ENCODE peak calls at places on chromosomes 13 and 19, in nine cellular contexts. One of them, this sample, is unnamed.

GRCh38 chr13:44921931-44922758 is 67.1 kb downstream of the NUFIP1 start:
- DNase-seq in K562: no peak
- DNase-seq in transverse colon: peak
- DNase-seq in adrenal gland: peak
- DNase-seq in Peyer's patch: no peak
- DNase-seq in tibial nerve: peak
- DNase-seq in stomach: peak
- DNase-seq in IMR-90: peak
- DNase-seq in sigmoid colon: peak
- DNase-seq in this sample: no peak

GRCh38 chr13:50685491-50685890 is 158.0 kb downstream of the DLEU7 start:
- DNase-seq in K562: peak
- DNase-seq in transverse colon: peak
- DNase-seq in adrenal gland: peak
- DNase-seq in Peyer's patch: peak
- DNase-seq in tibial nerve: peak
- DNase-seq in stomach: peak
- DNase-seq in IMR-90: no peak
- DNase-seq in sigmoid colon: peak
- DNase-seq in this sample: peak

GRCh38 chr19:29172302-29172701 is 40.6 kb downstream of the UQCRFS1 start:
- DNase-seq in K562: no peak
- DNase-seq in transverse colon: no peak
- DNase-seq in adrenal gland: no peak
- DNase-seq in Peyer's patch: no peak
- DNase-seq in tibial nerve: no peak
- DNase-seq in stomach: no peak
- DNase-seq in IMR-90: no peak
- DNase-seq in sigmoid colon: no peak
- DNase-seq in this sample: no peak

GRCh38 chr13:57946361-57946760 is 314.8 kb downstream of the PCDH17 start:
- DNase-seq in K562: no peak
- DNase-seq in transverse colon: no peak
- DNase-seq in adrenal gland: no peak
- DNase-seq in Peyer's patch: no peak
- DNase-seq in tibial nerve: no peak
- DNase-seq in stomach: no peak
- DNase-seq in IMR-90: no peak
- DNase-seq in sigmoid colon: no peak
- DNase-seq in this sample: no peak

GRCh38 chr13:94073006-94073744 is 406.3 kb downstream of the DCT start:
- DNase-seq in K562: no peak
- DNase-seq in transverse colon: no peak
- DNase-seq in adrenal gland: no peak
- DNase-seq in Peyer's patch: no peak
- DNase-seq in tibial nerve: no peak
- DNase-seq in stomach: no peak
- DNase-seq in IMR-90: peak
- DNase-seq in sigmoid colon: no peak
- DNase-seq in this sample: no peak

GRCh38 chr19:10756791-10757190 is 38.9 kb downstream of the DNM2 start:
- DNase-seq in K562: no peak
- DNase-seq in transverse colon: no peak
- DNase-seq in adrenal gland: no peak
- DNase-seq in Peyer's patch: no peak
- DNase-seq in tibial nerve: no peak
- DNase-seq in stomach: no peak
- DNase-seq in IMR-90: no peak
- DNase-seq in sigmoid colon: no peak
- DNase-seq in this sample: no peak

GRCh38 chr19:29216021-29216420 is 3.1 kb upstream of the UQCRFS1 start:
- DNase-seq in K562: no peak
- DNase-seq in transverse colon: no peak
- DNase-seq in adrenal gland: no peak
- DNase-seq in Peyer's patch: no peak
- DNase-seq in tibial nerve: no peak
- DNase-seq in stomach: no peak
- DNase-seq in IMR-90: no peak
- DNase-seq in sigmoid colon: no peak
- DNase-seq in this sample: no peak

GRCh38 chr19:51681286-51681956 is 11.7 kb upstream of the SPACA6 start:
- DNase-seq in K562: no peak
- DNase-seq in transverse colon: no peak
- DNase-seq in adrenal gland: no peak
- DNase-seq in Peyer's patch: no peak
- DNase-seq in tibial nerve: no peak
- DNase-seq in stomach: no peak
- DNase-seq in IMR-90: peak
- DNase-seq in sigmoid colon: no peak
- DNase-seq in this sample: no peak

DNA sequence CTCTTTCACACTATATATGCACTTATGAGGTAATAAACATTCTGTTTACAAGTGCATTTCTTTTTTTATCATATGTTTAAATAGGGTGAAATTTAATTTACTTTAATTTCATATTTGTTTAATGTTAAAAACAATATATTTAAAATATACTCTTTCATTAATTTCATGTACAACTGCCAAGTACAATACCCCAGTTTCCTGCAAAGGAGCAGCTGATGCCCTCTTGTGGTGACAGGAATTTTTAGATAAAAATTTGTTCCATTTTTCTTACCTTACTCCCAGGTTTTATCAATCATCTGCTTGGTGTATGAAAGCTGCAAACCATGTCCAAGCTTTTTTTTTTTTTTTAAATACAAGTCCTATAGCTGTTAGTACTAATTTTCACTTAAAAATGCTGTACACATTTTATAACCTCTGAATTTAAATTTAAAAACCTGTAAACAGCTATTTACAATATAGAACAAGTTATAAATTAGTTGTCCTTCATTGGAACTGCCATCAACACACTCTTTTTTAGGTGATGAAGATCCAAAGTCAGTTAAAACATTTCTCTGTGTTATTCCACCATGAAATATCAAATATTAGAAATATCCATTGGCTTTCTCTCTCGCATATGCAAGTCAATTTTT is 4.9 kb downstream of the PCDH20 start:
- DNase-seq in K562: peak
- DNase-seq in transverse colon: no peak
- DNase-seq in adrenal gland: no peak
- DNase-seq in Peyer's patch: no peak
- DNase-seq in tibial nerve: no peak
- DNase-seq in stomach: no peak
- DNase-seq in IMR-90: peak
- DNase-seq in sigmoid colon: no peak
- DNase-seq in this sample: no peak
- TF ChIP-seq CTCF in K562: peak
- TF ChIP-seq CTCF in transverse colon: no peak
- TF ChIP-seq CTCF in adrenal gland: peak
- TF ChIP-seq CTCF in Peyer's patch: peak
- TF ChIP-seq CTCF in tibial nerve: peak
- TF ChIP-seq CTCF in stomach: no peak
- TF ChIP-seq CTCF in IMR-90: peak
- TF ChIP-seq CTCF in sigmoid colon: no peak
- TF ChIP-seq CTCF in this sample: peak

GRCh38 chr19:54421169-54421516 is 5.9 kb downstream of the TTYH1 start:
- DNase-seq in K562: no peak
- DNase-seq in transverse colon: no peak
- DNase-seq in adrenal gland: no peak
- DNase-seq in Peyer's patch: no peak
- DNase-seq in tibial nerve: no peak
- DNase-seq in stomach: no peak
- DNase-seq in IMR-90: no peak
- DNase-seq in sigmoid colon: no peak
- DNase-seq in this sample: no peak

GRCh38 chr19:54420383-54421168 is 5.3 kb downstream of the TTYH1 start:
- DNase-seq in K562: no peak
- DNase-seq in transverse colon: no peak
- DNase-seq in adrenal gland: no peak
- DNase-seq in Peyer's patch: no peak
- DNase-seq in tibial nerve: peak
- DNase-seq in stomach: no peak
- DNase-seq in IMR-90: no peak
- DNase-seq in sigmoid colon: peak
- DNase-seq in this sample: no peak

GRCh38 chr19:54420068-54420382 is 4.8 kb downstream of the TTYH1 start:
- DNase-seq in K562: no peak
- DNase-seq in transverse colon: no peak
- DNase-seq in adrenal gland: no peak
- DNase-seq in Peyer's patch: no peak
- DNase-seq in tibial nerve: no peak
- DNase-seq in stomach: no peak
- DNase-seq in IMR-90: no peak
- DNase-seq in sigmoid colon: no peak
- DNase-seq in this sample: no peak

GRCh38 chr19:54422136-54422535 is 6.9 kb downstream of the TTYH1 start:
- DNase-seq in K562: no peak
- DNase-seq in transverse colon: no peak
- DNase-seq in adrenal gland: no peak
- DNase-seq in Peyer's patch: no peak
- DNase-seq in tibial nerve: no peak
- DNase-seq in stomach: no peak
- DNase-seq in IMR-90: no peak
- DNase-seq in sigmoid colon: no peak
- DNase-seq in this sample: no peak

GRCh38 chr19:54421521-54421920 is 6.3 kb downstream of the TTYH1 start:
- DNase-seq in K562: no peak
- DNase-seq in transverse colon: no peak
- DNase-seq in adrenal gland: no peak
- DNase-seq in Peyer's patch: no peak
- DNase-seq in tibial nerve: no peak
- DNase-seq in stomach: no peak
- DNase-seq in IMR-90: no peak
- DNase-seq in sigmoid colon: no peak
- DNase-seq in this sample: no peak
- H3K4me3 ChIP-seq in K562: no peak
- H3K4me3 ChIP-seq in transverse colon: no peak
- H3K4me3 ChIP-seq in adrenal gland: no peak
- H3K4me3 ChIP-seq in Peyer's patch: no peak
- H3K4me3 ChIP-seq in tibial nerve: no peak
- H3K4me3 ChIP-seq in stomach: no peak
- H3K4me3 ChIP-seq in IMR-90: no peak
- H3K4me3 ChIP-seq in sigmoid colon: no peak
- H3K4me3 ChIP-seq in this sample: no peak

DNA sequence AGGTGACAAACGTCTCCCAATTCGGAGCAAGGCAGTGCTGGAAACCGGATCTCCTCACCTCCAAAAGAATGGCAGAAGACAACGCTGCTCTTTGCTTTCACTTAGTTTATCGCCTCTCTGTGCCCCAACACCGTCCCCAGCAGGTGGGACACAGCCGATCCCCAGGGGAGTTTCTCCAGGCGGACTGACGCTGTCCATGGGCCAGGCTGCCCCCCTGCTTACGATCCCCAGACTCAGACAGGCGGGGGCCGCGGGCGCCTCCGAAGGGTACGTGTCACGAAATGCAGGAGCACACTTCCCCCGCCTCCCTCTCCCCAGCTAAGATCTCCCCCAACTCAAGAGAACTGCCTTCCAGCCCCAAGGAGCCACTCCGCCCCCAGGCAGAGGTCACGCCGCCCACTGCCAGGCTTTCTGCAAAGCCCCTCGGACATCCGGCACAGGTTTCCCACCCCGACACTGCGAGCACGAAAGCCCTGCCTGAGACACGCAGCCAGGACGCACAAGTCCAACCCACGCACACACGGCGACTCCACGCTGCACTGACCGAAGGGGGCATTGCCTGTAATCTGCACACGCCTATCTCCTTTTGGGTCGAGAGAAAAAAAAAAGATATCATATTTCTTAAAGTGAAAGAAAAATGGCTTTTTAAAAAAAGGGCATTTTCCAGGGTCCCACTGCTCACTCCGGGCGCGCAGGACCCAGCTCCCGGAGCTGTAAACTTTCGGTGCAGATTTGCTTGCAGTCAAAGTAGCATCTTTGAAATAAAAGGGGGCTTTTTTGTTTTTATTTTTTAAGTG is 1.9 kb downstream of the SPRY2 start:
- DNase-seq in K562: peak
- DNase-seq in transverse colon: peak
- DNase-seq in adrenal gland: peak
- DNase-seq in Peyer's patch: peak
- DNase-seq in tibial nerve: peak
- DNase-seq in stomach: peak
- DNase-seq in IMR-90: peak
- DNase-seq in sigmoid colon: peak
- DNase-seq in this sample: peak
- TF ChIP-seq POLR2A in K562: no peak
- TF ChIP-seq POLR2A in transverse colon: no peak
- TF ChIP-seq POLR2A in adrenal gland: no peak
- TF ChIP-seq POLR2A in Peyer's patch: no peak
- TF ChIP-seq POLR2A in tibial nerve: peak
- TF ChIP-seq POLR2A in stomach: no peak
- TF ChIP-seq POLR2A in IMR-90: peak
- TF ChIP-seq POLR2A in sigmoid colon: peak
- TF ChIP-seq POLR2A in this sample: peak

GRCh38 chr13:102913924-102914628 is 68.2 kb downstream of the ERCC5 start:
- DNase-seq in K562: no peak
- DNase-seq in transverse colon: peak
- DNase-seq in adrenal gland: no peak
- DNase-seq in Peyer's patch: peak
- DNase-seq in tibial nerve: no peak
- DNase-seq in stomach: peak
- DNase-seq in IMR-90: peak
- DNase-seq in sigmoid colon: no peak
- DNase-seq in this sample: no peak

GRCh38 chr13:102915393-102915792 is 69.6 kb downstream of the ERCC5 start:
- DNase-seq in K562: no peak
- DNase-seq in transverse colon: no peak
- DNase-seq in adrenal gland: no peak
- DNase-seq in Peyer's patch: no peak
- DNase-seq in tibial nerve: no peak
- DNase-seq in stomach: no peak
- DNase-seq in IMR-90: no peak
- DNase-seq in sigmoid colon: no peak
- DNase-seq in this sample: no peak

GRCh38 chr13:102912599-102912998 is 66.8 kb downstream of the ERCC5 start:
- DNase-seq in K562: no peak
- DNase-seq in transverse colon: no peak
- DNase-seq in adrenal gland: no peak
- DNase-seq in Peyer's patch: no peak
- DNase-seq in tibial nerve: no peak
- DNase-seq in stomach: no peak
- DNase-seq in IMR-90: no peak
- DNase-seq in sigmoid colon: no peak
- DNase-seq in this sample: peak

GRCh38 chr13:102917019-102917418 is 71.2 kb downstream of the ERCC5 start:
- DNase-seq in K562: no peak
- DNase-seq in transverse colon: no peak
- DNase-seq in adrenal gland: no peak
- DNase-seq in Peyer's patch: no peak
- DNase-seq in tibial nerve: no peak
- DNase-seq in stomach: no peak
- DNase-seq in IMR-90: no peak
- DNase-seq in sigmoid colon: no peak
- DNase-seq in this sample: no peak

DNA sequence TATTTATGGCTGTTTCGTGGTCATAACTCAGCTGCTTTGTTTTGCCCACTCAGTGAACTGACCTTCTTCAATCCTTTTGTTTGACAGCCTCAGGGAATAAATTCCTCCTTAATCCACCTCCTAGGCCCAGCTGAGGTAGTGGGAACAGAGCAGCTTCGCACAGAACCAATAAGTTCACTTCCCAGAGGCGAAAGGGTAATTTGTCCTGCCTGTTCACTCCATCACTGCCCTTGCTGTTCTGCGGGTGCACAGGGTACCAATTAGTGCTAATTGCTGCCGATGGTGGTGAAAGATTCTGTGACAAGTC is 68.8 kb downstream of the ERCC5 start:
- DNase-seq in K562: no peak
- DNase-seq in transverse colon: no peak
- DNase-seq in adrenal gland: no peak
- DNase-seq in Peyer's patch: no peak
- DNase-seq in tibial nerve: no peak
- DNase-seq in stomach: no peak
- DNase-seq in IMR-90: no peak
- DNase-seq in sigmoid colon: no peak
- DNase-seq in this sample: no peak
- TF ChIP-seq CTCF in K562: no peak
- TF ChIP-seq CTCF in transverse colon: no peak
- TF ChIP-seq CTCF in adrenal gland: no peak
- TF ChIP-seq CTCF in Peyer's patch: no peak
- TF ChIP-seq CTCF in tibial nerve: no peak
- TF ChIP-seq CTCF in stomach: no peak
- TF ChIP-seq CTCF in IMR-90: no peak
- TF ChIP-seq CTCF in sigmoid colon: no peak
- TF ChIP-seq CTCF in this sample: no peak

This sample was measured in right lobe of liver.